ENCODE peak calls at places on chromosomes 4 and X, in six cellular contexts. One of them, this sample, is unnamed.

GRCh38 chrX:1246816-1247215 is 21.8 kb upstream of the CSF2RA start:
- DNase-seq in heart left ventricle: peak; percentile 52
- DNase-seq in H1: no peak
- DNase-seq in body of pancreas: no peak
- DNase-seq in HepG2: peak; percentile 50
- DNase-seq in HFF-Myc: peak; percentile 38
- DNase-seq in this sample: peak; percentile 83

GRCh38 chrX:39629001-39629400 is 468.8 kb downstream of the BCOR start:
- DNase-seq in heart left ventricle: no peak
- DNase-seq in H1: no peak
- DNase-seq in body of pancreas: no peak
- DNase-seq in HepG2: no peak
- DNase-seq in HFF-Myc: no peak
- DNase-seq in this sample: no peak

GRCh38 chr4:54586343-54586953 is 71.3 kb upstream of the KIT start:
- DNase-seq in heart left ventricle: no peak
- DNase-seq in H1: no peak
- DNase-seq in body of pancreas: no peak
- DNase-seq in HepG2: no peak
- DNase-seq in HFF-Myc: peak; percentile 54
- DNase-seq in this sample: no peak

GRCh38 chr4:129352480-129352879 is 256.5 kb downstream of the C4orf33 start:
- DNase-seq in heart left ventricle: no peak
- DNase-seq in H1: no peak
- DNase-seq in body of pancreas: no peak
- DNase-seq in HepG2: no peak
- DNase-seq in HFF-Myc: no peak
- DNase-seq in this sample: no peak

GRCh38 chrX:11296051-11296450 is 2.8 kb downstream of the AMELX start:
- DNase-seq in heart left ventricle: no peak
- DNase-seq in H1: no peak
- DNase-seq in body of pancreas: no peak
- DNase-seq in HepG2: no peak
- DNase-seq in HFF-Myc: no peak
- DNase-seq in this sample: no peak

GRCh38 chr4:134740290-134740689 is 538.7 kb upstream of the PABPC4L start:
- DNase-seq in heart left ventricle: no peak
- DNase-seq in H1: no peak
- DNase-seq in body of pancreas: no peak
- DNase-seq in HepG2: no peak
- DNase-seq in HFF-Myc: no peak
- DNase-seq in this sample: no peak

GRCh38 chr4:169068423-169068822 is 58.4 kb upstream of the CBR4 start:
- DNase-seq in heart left ventricle: no peak
- DNase-seq in H1: no peak
- DNase-seq in body of pancreas: no peak
- DNase-seq in HepG2: peak; percentile 39
- DNase-seq in HFF-Myc: no peak
- DNase-seq in this sample: no peak

GRCh38 chr4:47933798-47934197 is 19.4 kb upstream of the NFXL1 start:
- DNase-seq in heart left ventricle: no peak
- DNase-seq in H1: no peak
- DNase-seq in body of pancreas: no peak
- DNase-seq in HepG2: peak; percentile 32
- DNase-seq in HFF-Myc: no peak
- DNase-seq in this sample: no peak

GRCh38 chr4:54877006-54877405 is 219.2 kb downstream of the KIT start:
- DNase-seq in heart left ventricle: no peak
- DNase-seq in H1: no peak
- DNase-seq in body of pancreas: no peak
- DNase-seq in HepG2: no peak
- DNase-seq in HFF-Myc: no peak
- DNase-seq in this sample: no peak

GRCh38 chr4:7514789-7515188 is 80.1 kb upstream of the PSAPL1 start:
- DNase-seq in heart left ventricle: no peak
- DNase-seq in H1: no peak
- DNase-seq in body of pancreas: no peak
- DNase-seq in HepG2: peak; percentile 21
- DNase-seq in HFF-Myc: no peak
- DNase-seq in this sample: no peak

GRCh38 chr4:153438916-153439756 is 27.0 kb upstream of the TMEM131L start:
- DNase-seq in heart left ventricle: no peak
- DNase-seq in H1: no peak
- DNase-seq in body of pancreas: no peak
- DNase-seq in HepG2: no peak
- DNase-seq in HFF-Myc: no peak
- DNase-seq in this sample: no peak

GRCh38 chr4:7608043-7608442 is 173.3 kb upstream of the PSAPL1 start:
- DNase-seq in heart left ventricle: no peak
- DNase-seq in H1: no peak
- DNase-seq in body of pancreas: no peak
- DNase-seq in HepG2: peak; percentile 13
- DNase-seq in HFF-Myc: no peak
- DNase-seq in this sample: no peak

GRCh38 chr4:128525387-128525786 is 237.8 kb upstream of the PGRMC2 start:
- DNase-seq in heart left ventricle: peak; percentile 42
- DNase-seq in H1: no peak
- DNase-seq in body of pancreas: no peak
- DNase-seq in HepG2: no peak
- DNase-seq in HFF-Myc: no peak
- DNase-seq in this sample: no peak

GRCh38 chr4:139300431-139301142 is 718 bp upstream of the NAA15 start:
- DNase-seq in heart left ventricle: no peak
- DNase-seq in H1: no peak
- DNase-seq in body of pancreas: peak; percentile 38
- DNase-seq in HepG2: no peak
- DNase-seq in HFF-Myc: no peak
- DNase-seq in this sample: no peak

GRCh38 chrX:103607385-103608304 is at the start of gene TCEAL3:
- DNase-seq in heart left ventricle: peak; percentile 54
- DNase-seq in H1: no peak
- DNase-seq in body of pancreas: peak; percentile 62
- DNase-seq in HepG2: no peak
- DNase-seq in HFF-Myc: no peak
- DNase-seq in this sample: peak; percentile 74

GRCh38 chrX:7169627-7170026 is 21.7 kb upstream of the PUDP start:
- DNase-seq in heart left ventricle: no peak
- DNase-seq in H1: no peak
- DNase-seq in body of pancreas: peak; percentile 46
- DNase-seq in HepG2: no peak
- DNase-seq in HFF-Myc: no peak
- DNase-seq in this sample: no peak

GRCh38 chr4:133555671-133556070 is 406.6 kb downstream of the PCDH10 start:
- DNase-seq in heart left ventricle: no peak
- DNase-seq in H1: no peak
- DNase-seq in body of pancreas: no peak
- DNase-seq in HepG2: no peak
- DNase-seq in HFF-Myc: no peak
- DNase-seq in this sample: no peak

GRCh38 chr4:68368566-68369473 is 18.9 kb upstream of the YTHDC1 start:
- DNase-seq in heart left ventricle: no peak
- DNase-seq in H1: no peak
- DNase-seq in body of pancreas: peak; percentile 20
- DNase-seq in HepG2: no peak
- DNase-seq in HFF-Myc: no peak
- DNase-seq in this sample: no peak

GRCh38 chrX:37958493-37959211 is 47.7 kb upstream of the SYTL5 start:
- DNase-seq in heart left ventricle: no peak
- DNase-seq in H1: no peak
- DNase-seq in body of pancreas: no peak
- DNase-seq in HepG2: peak; percentile 67
- DNase-seq in HFF-Myc: no peak
- DNase-seq in this sample: no peak

GRCh38 chrX:38558681-38559080 is 2.7 kb upstream of the TSPAN7 start:
- DNase-seq in heart left ventricle: no peak
- DNase-seq in H1: no peak
- DNase-seq in body of pancreas: no peak
- DNase-seq in HepG2: no peak
- DNase-seq in HFF-Myc: no peak
- DNase-seq in this sample: no peak

GRCh38 chrX:108177321-108177990 is 85.9 kb downstream of the ATG4A start:
- DNase-seq in heart left ventricle: no peak
- DNase-seq in H1: no peak
- DNase-seq in body of pancreas: no peak
- DNase-seq in HepG2: no peak
- DNase-seq in HFF-Myc: no peak
- DNase-seq in this sample: no peak

DNA sequence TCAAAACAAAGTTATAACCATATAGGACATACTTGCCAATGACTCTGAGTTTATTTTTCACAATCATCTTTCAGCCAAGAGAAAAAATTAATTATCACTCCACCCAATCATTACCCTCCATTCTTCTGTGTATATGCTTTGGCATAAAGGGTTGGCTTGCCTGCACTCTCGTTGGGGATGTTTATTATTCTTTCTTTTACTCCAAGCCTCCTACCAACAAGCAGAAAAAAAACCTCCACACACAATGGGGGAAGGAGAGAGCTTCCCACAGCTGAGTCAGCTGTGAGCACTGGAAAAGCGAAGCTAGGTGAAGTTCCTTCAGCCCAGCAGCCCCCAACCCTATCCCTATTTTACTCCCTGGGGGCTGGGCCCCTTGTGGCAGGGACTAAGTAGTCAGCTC is 1.5 kb downstream of the OPHN1 start:
- DNase-seq in heart left ventricle: no peak
- DNase-seq in H1: no peak
- DNase-seq in body of pancreas: no peak
- DNase-seq in HepG2: no peak
- DNase-seq in HFF-Myc: no peak
- DNase-seq in this sample: no peak
- H3K4me3 ChIP-seq in heart left ventricle: peak overlapping the region; percentile 90
- H3K4me3 ChIP-seq in H1: no peak overlapping the region
- H3K4me3 ChIP-seq in body of pancreas: no peak overlapping the region
- H3K4me3 ChIP-seq in HepG2: no peak overlapping the region
- H3K4me3 ChIP-seq in HFF-Myc: no peak overlapping the region
- H3K4me3 ChIP-seq in this sample: peak overlapping the region; percentile 72

GRCh38 chrX:111823703-111824102 is 52.3 kb upstream of the TRPC5OS start:
- DNase-seq in heart left ventricle: no peak
- DNase-seq in H1: no peak
- DNase-seq in body of pancreas: no peak
- DNase-seq in HepG2: no peak
- DNase-seq in HFF-Myc: no peak
- DNase-seq in this sample: no peak

GRCh38 chrX:111822191-111822590 is 53.8 kb upstream of the TRPC5OS start:
- DNase-seq in heart left ventricle: no peak
- DNase-seq in H1: no peak
- DNase-seq in body of pancreas: no peak
- DNase-seq in HepG2: no peak
- DNase-seq in HFF-Myc: no peak
- DNase-seq in this sample: no peak

DNA sequence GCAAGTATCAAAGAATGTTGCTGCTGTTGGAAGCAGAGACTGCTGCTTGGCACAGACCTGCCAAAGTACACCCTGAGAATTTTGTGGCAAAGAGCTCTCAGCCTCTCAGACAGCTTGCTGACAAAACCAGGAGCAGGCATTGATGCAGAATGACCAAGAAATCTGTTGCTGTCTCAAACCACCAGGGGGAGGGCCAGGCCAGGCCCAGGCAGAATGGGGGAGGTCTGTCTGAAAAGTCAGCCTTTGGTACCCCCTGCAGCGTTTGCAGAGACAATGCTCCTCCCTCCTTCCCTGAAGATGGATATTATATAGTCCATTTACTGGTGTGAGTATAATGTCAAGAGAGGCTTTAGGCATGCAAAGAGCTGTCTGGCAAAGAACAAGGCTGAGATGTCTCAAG is 52.9 kb upstream of the TRPC5OS start:
- DNase-seq in heart left ventricle: no peak
- DNase-seq in H1: peak; percentile 3
- DNase-seq in body of pancreas: no peak
- DNase-seq in HepG2: no peak
- DNase-seq in HFF-Myc: no peak
- DNase-seq in this sample: no peak
- TF ChIP-seq CTCF in heart left ventricle: no peak
- TF ChIP-seq CTCF in H1: peak; percentile 72
- TF ChIP-seq CTCF in body of pancreas: no peak
- TF ChIP-seq CTCF in HepG2: peak; percentile 39
- TF ChIP-seq CTCF in HFF-Myc: no peak
- TF ChIP-seq CTCF in this sample: no peak

DNA sequence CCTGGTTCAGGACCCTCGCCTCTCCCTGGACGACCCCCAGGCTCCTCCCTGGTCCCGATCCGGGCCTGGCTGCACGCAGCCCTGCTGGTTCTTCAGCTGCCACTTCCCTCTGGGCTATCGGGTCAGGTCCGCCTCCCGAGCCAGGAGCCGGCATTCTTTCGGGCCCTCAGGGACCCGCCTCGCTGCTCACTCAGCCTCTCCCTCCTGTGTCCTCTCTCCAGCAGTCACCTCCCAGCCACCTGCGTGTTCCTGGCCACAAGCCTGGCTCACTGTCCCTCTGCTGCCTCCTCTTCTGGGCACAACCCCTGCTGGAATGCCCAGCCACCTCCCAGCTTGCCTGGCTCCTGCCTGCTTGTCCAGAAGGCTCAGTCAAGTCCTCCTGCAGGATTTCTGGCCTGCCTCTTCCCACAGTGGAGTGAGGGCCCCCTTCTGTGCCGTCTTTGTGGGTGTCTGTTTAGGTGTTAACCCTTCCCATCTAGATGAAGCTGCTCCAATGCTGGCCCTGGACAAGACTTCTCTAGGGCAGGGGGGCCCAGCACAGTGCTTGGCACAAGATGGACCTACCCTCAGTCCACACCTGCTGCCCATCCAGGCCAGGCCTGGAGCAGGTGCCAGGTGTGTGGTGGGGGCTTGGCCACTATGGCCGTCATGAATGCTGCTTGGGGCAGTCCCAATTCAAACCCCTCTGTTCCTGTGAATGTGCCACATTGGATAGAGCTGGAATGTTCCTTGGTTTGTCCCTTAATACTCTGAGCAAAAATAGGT is 2.2 kb downstream of the WFS1 start:
- DNase-seq in heart left ventricle: peak; percentile 65
- DNase-seq in H1: no peak
- DNase-seq in body of pancreas: peak; percentile 75
- DNase-seq in HepG2: no peak
- DNase-seq in HFF-Myc: no peak
- DNase-seq in this sample: peak; percentile 87
- H3K4me3 ChIP-seq in heart left ventricle: peak overlapping the region; percentile 71
- H3K4me3 ChIP-seq in H1: no peak overlapping the region
- H3K4me3 ChIP-seq in body of pancreas: no peak overlapping the region
- H3K4me3 ChIP-seq in HepG2: peak overlapping the region; percentile 0
- H3K4me3 ChIP-seq in HFF-Myc: no peak overlapping the region
- H3K4me3 ChIP-seq in this sample: peak overlapping the region; percentile 92

GRCh38 chrX:153375571-153375970 is 25.6 kb downstream of the PNMA6E start:
- DNase-seq in heart left ventricle: no peak
- DNase-seq in H1: no peak
- DNase-seq in body of pancreas: no peak
- DNase-seq in HepG2: no peak
- DNase-seq in HFF-Myc: no peak
- DNase-seq in this sample: no peak

GRCh38 chrX:153372949-153373348 is 28.2 kb downstream of the PNMA6E start:
- DNase-seq in heart left ventricle: no peak
- DNase-seq in H1: no peak
- DNase-seq in body of pancreas: no peak
- DNase-seq in HepG2: no peak
- DNase-seq in HFF-Myc: no peak
- DNase-seq in this sample: no peak

GRCh38 chrX:153371256-153371655 is 29.9 kb downstream of the PNMA6E start:
- DNase-seq in heart left ventricle: no peak
- DNase-seq in H1: no peak
- DNase-seq in body of pancreas: no peak
- DNase-seq in HepG2: no peak
- DNase-seq in HFF-Myc: no peak
- DNase-seq in this sample: no peak

GRCh38 chrX:153377727-153378126 is 23.4 kb downstream of the PNMA6E start:
- DNase-seq in heart left ventricle: no peak
- DNase-seq in H1: no peak
- DNase-seq in body of pancreas: no peak
- DNase-seq in HepG2: no peak
- DNase-seq in HFF-Myc: no peak
- DNase-seq in this sample: no peak

GRCh38 chrX:153374426-153374825 is 26.7 kb downstream of the PNMA6E start:
- DNase-seq in heart left ventricle: no peak
- DNase-seq in H1: no peak
- DNase-seq in body of pancreas: no peak
- DNase-seq in HepG2: no peak
- DNase-seq in HFF-Myc: no peak
- DNase-seq in this sample: no peak
- TF ChIP-seq CTCF in heart left ventricle: no peak
- TF ChIP-seq CTCF in H1: no peak
- TF ChIP-seq CTCF in body of pancreas: no peak
- TF ChIP-seq CTCF in HepG2: no peak
- TF ChIP-seq CTCF in HFF-Myc: no peak
- TF ChIP-seq CTCF in this sample: no peak

This sample was measured in lower lobe of right lung.